ENCODE peak calls at places on chromosomes 12 and 14, in five cellular contexts. N is ecto neural progenitor cell, B is Kasumi-1, K is NCI-H2171 treated with DMSO at 0.1 percent for 48 hours, A is mucosa of descending colon. M is an unnamed sample.

GRCh38 chr14:92644166-92644565 is 104.3 kb downstream of the LGMN start:
- DNase-seq in N (no peak), B (no peak), K (no peak), A (no peak), M (no peak)

GRCh38 chr12:46560874-46561273 is 188.3 kb upstream of the SLC38A2 start:
- DNase-seq in N (no peak), B (no peak), K (no peak), A (no peak), M (no peak)

GRCh38 chr12:111180830-111181726 is 187.8 kb downstream of the PHETA1 start:
- DNase-seq in N (no peak), B (peak), K (peak), A (peak), M (no peak)

GRCh38 chr12:90543393-90543792 is 411.6 kb downstream of the CCER1 start:
- DNase-seq in N (no peak), B (no peak), K (no peak), A (no peak), M (no peak)

GRCh38 chr12:24596768-24597388 is 352.0 kb downstream of the BCAT1 start:
- DNase-seq in N (no peak), B (peak), K (peak), A (no peak), M (peak)

GRCh38 chr14:21278632-21279031 is 1.3 kb upstream of the RPGRIP1 start:
- DNase-seq in N (no peak), B (no peak), K (no peak), A (no peak), M (no peak)

GRCh38 chr14:100890044-100890443 is 13.5 kb downstream of the RTL1 start:
- DNase-seq in N (no peak), B (no peak), K (no peak), A (no peak), M (no peak)

GRCh38 chr12:8099235-8099634 is 17.2 kb downstream of the NECAP1 start:
- DNase-seq in N (no peak), B (no peak), K (no peak), A (no peak), M (no peak)

GRCh38 chr12:105476616-105477015 is 146.1 kb downstream of the C12orf75 start:
- DNase-seq in N (no peak), B (no peak), K (no peak), A (no peak), M (no peak)

GRCh38 chr14:59262717-59263469 is 74.4 kb downstream of the DAAM1 start:
- DNase-seq in N (no peak), B (peak), K (no peak), A (peak), M (no peak)

GRCh38 chr12:132003846-132004245 is 54.1 kb downstream of the EP400 start:
- DNase-seq in N (no peak), B (no peak), K (no peak), A (no peak), M (no peak)